ENCODE peak calls at places on chromosomes 3 and 15, in nine cellular contexts. One of them, this sample, is unnamed.

GRCh38 chr15:99306694-99307338 is 55.5 kb downstream of the LRRC28 start:
- DNase-seq in left lung: no peak
- DNase-seq in right lobe of liver: peak
- DNase-seq in substantia nigra: no peak
- DNase-seq in aorta: no peak
- DNase-seq in trophoblast cell: no peak
- DNase-seq in CD8-positive, alpha-beta memory T cell: no peak
- DNase-seq in A549: no peak
- DNase-seq in CD4-positive, alpha-beta memory T cell: no peak
- DNase-seq in this sample: no peak

GRCh38 chr3:175885196-175885766 is 1026.1 kb downstream of the NAALADL2 start:
- DNase-seq in left lung: no peak
- DNase-seq in right lobe of liver: no peak
- DNase-seq in substantia nigra: no peak
- DNase-seq in aorta: no peak
- DNase-seq in trophoblast cell: no peak
- DNase-seq in CD8-positive, alpha-beta memory T cell: no peak
- DNase-seq in A549: no peak
- DNase-seq in CD4-positive, alpha-beta memory T cell: no peak
- DNase-seq in this sample: no peak

GRCh38 chr3:128348805-128349531 is 117.7 kb downstream of the DNAJB8 start:
- DNase-seq in left lung: no peak
- DNase-seq in right lobe of liver: peak
- DNase-seq in substantia nigra: no peak
- DNase-seq in aorta: no peak
- DNase-seq in trophoblast cell: no peak
- DNase-seq in CD8-positive, alpha-beta memory T cell: no peak
- DNase-seq in A549: no peak
- DNase-seq in CD4-positive, alpha-beta memory T cell: no peak
- DNase-seq in this sample: no peak

GRCh38 chr15:48397841-48398240 is 66.6 kb downstream of the DUT start:
- DNase-seq in left lung: no peak
- DNase-seq in right lobe of liver: no peak
- DNase-seq in substantia nigra: peak
- DNase-seq in aorta: peak
- DNase-seq in trophoblast cell: no peak
- DNase-seq in CD8-positive, alpha-beta memory T cell: no peak
- DNase-seq in A549: no peak
- DNase-seq in CD4-positive, alpha-beta memory T cell: no peak
- DNase-seq in this sample: no peak

GRCh38 chr3:171646357-171647133 is 163.7 kb downstream of the PLD1 start:
- DNase-seq in left lung: no peak
- DNase-seq in right lobe of liver: no peak
- DNase-seq in substantia nigra: no peak
- DNase-seq in aorta: no peak
- DNase-seq in trophoblast cell: peak
- DNase-seq in CD8-positive, alpha-beta memory T cell: no peak
- DNase-seq in A549: peak
- DNase-seq in CD4-positive, alpha-beta memory T cell: peak
- DNase-seq in this sample: no peak

GRCh38 chr15:48283361-48284157 is 47.7 kb upstream of the DUT start:
- DNase-seq in left lung: no peak
- DNase-seq in right lobe of liver: no peak
- DNase-seq in substantia nigra: no peak
- DNase-seq in aorta: no peak
- DNase-seq in trophoblast cell: no peak
- DNase-seq in CD8-positive, alpha-beta memory T cell: no peak
- DNase-seq in A549: no peak
- DNase-seq in CD4-positive, alpha-beta memory T cell: no peak
- DNase-seq in this sample: no peak

GRCh38 chr3:179852117-179852886 is 184.4 kb downstream of the PEX5L start:
- DNase-seq in left lung: no peak
- DNase-seq in right lobe of liver: no peak
- DNase-seq in substantia nigra: no peak
- DNase-seq in aorta: no peak
- DNase-seq in trophoblast cell: no peak
- DNase-seq in CD8-positive, alpha-beta memory T cell: no peak
- DNase-seq in A549: no peak
- DNase-seq in CD4-positive, alpha-beta memory T cell: no peak
- DNase-seq in this sample: no peak

GRCh38 chr3:150412599-150413069 is 4.5 kb downstream of the TSC22D2 start:
- DNase-seq in left lung: no peak
- DNase-seq in right lobe of liver: no peak
- DNase-seq in substantia nigra: no peak
- DNase-seq in aorta: no peak
- DNase-seq in trophoblast cell: no peak
- DNase-seq in CD8-positive, alpha-beta memory T cell: no peak
- DNase-seq in A549: no peak
- DNase-seq in CD4-positive, alpha-beta memory T cell: no peak
- DNase-seq in this sample: peak

GRCh38 chr15:80818996-80819395 is 39.8 kb downstream of the CEMIP start:
- DNase-seq in left lung: no peak
- DNase-seq in right lobe of liver: no peak
- DNase-seq in substantia nigra: no peak
- DNase-seq in aorta: no peak
- DNase-seq in trophoblast cell: no peak
- DNase-seq in CD8-positive, alpha-beta memory T cell: no peak
- DNase-seq in A549: no peak
- DNase-seq in CD4-positive, alpha-beta memory T cell: no peak
- DNase-seq in this sample: no peak

GRCh38 chr3:74643636-74644035 is 29.2 kb upstream of the CNTN3 start:
- DNase-seq in left lung: no peak
- DNase-seq in right lobe of liver: no peak
- DNase-seq in substantia nigra: no peak
- DNase-seq in aorta: no peak
- DNase-seq in trophoblast cell: no peak
- DNase-seq in CD8-positive, alpha-beta memory T cell: no peak
- DNase-seq in A549: no peak
- DNase-seq in CD4-positive, alpha-beta memory T cell: no peak
- DNase-seq in this sample: no peak

GRCh38 chr3:125117631-125118191 is 61.9 kb upstream of the HEG1 start:
- DNase-seq in left lung: no peak
- DNase-seq in right lobe of liver: no peak
- DNase-seq in substantia nigra: no peak
- DNase-seq in aorta: no peak
- DNase-seq in trophoblast cell: no peak
- DNase-seq in CD8-positive, alpha-beta memory T cell: no peak
- DNase-seq in A549: no peak
- DNase-seq in CD4-positive, alpha-beta memory T cell: no peak
- DNase-seq in this sample: no peak

GRCh38 chr15:44882499-44882968 is 74.0 kb upstream of the TERB2 start:
- DNase-seq in left lung: no peak
- DNase-seq in right lobe of liver: no peak
- DNase-seq in substantia nigra: no peak
- DNase-seq in aorta: no peak
- DNase-seq in trophoblast cell: no peak
- DNase-seq in CD8-positive, alpha-beta memory T cell: no peak
- DNase-seq in A549: no peak
- DNase-seq in CD4-positive, alpha-beta memory T cell: no peak
- DNase-seq in this sample: peak

GRCh38 chr3:98763076-98763475 is at the start of gene ST3GAL6:
- DNase-seq in left lung: peak
- DNase-seq in right lobe of liver: peak
- DNase-seq in substantia nigra: no peak
- DNase-seq in aorta: peak
- DNase-seq in trophoblast cell: no peak
- DNase-seq in CD8-positive, alpha-beta memory T cell: no peak
- DNase-seq in A549: no peak
- DNase-seq in CD4-positive, alpha-beta memory T cell: no peak
- DNase-seq in this sample: no peak

GRCh38 chr3:98763814-98764691 is 913 bp downstream of the ST3GAL6 start:
- DNase-seq in left lung: no peak
- DNase-seq in right lobe of liver: no peak
- DNase-seq in substantia nigra: no peak
- DNase-seq in aorta: no peak
- DNase-seq in trophoblast cell: no peak
- DNase-seq in CD8-positive, alpha-beta memory T cell: no peak
- DNase-seq in A549: no peak
- DNase-seq in CD4-positive, alpha-beta memory T cell: no peak
- DNase-seq in this sample: no peak

GRCh38 chr3:98761656-98762229 is 1.4 kb upstream of the ST3GAL6 start:
- DNase-seq in left lung: no peak
- DNase-seq in right lobe of liver: no peak
- DNase-seq in substantia nigra: no peak
- DNase-seq in aorta: no peak
- DNase-seq in trophoblast cell: no peak
- DNase-seq in CD8-positive, alpha-beta memory T cell: no peak
- DNase-seq in A549: no peak
- DNase-seq in CD4-positive, alpha-beta memory T cell: no peak
- DNase-seq in this sample: no peak

GRCh38 chr3:98755601-98756000 is 7.5 kb upstream of the ST3GAL6 start:
- DNase-seq in left lung: no peak
- DNase-seq in right lobe of liver: no peak
- DNase-seq in substantia nigra: no peak
- DNase-seq in aorta: no peak
- DNase-seq in trophoblast cell: no peak
- DNase-seq in CD8-positive, alpha-beta memory T cell: no peak
- DNase-seq in A549: no peak
- DNase-seq in CD4-positive, alpha-beta memory T cell: no peak
- DNase-seq in this sample: no peak

DNA sequence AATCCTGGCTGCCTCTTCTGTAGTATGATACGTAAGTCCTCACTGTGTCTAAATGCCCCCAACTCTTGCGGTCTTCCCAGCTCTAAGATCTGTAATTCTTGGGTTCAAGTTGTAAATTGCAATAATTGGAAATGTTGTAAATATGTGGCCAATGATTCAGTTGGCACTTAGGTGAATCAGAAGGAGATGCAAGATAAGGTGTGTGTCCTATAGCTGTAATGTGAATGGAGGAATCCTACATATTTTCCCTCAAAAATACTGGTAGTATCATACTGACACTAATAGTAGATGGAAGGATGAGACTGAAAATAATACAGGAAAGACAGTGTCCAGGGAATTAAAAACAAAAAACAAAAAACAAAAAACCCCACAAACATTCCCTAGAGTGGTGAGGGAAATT is 3.5 kb upstream of the ST3GAL6 start:
- DNase-seq in left lung: no peak
- DNase-seq in right lobe of liver: no peak
- DNase-seq in substantia nigra: no peak
- DNase-seq in aorta: no peak
- DNase-seq in trophoblast cell: no peak
- DNase-seq in CD8-positive, alpha-beta memory T cell: no peak
- DNase-seq in A549: no peak
- DNase-seq in CD4-positive, alpha-beta memory T cell: no peak
- DNase-seq in this sample: no peak
- H3K27ac ChIP-seq in left lung: no peak
- H3K27ac ChIP-seq in right lobe of liver: no peak
- H3K27ac ChIP-seq in substantia nigra: no peak
- H3K27ac ChIP-seq in aorta: no peak
- H3K27ac ChIP-seq in trophoblast cell: no peak
- H3K27ac ChIP-seq in CD8-positive, alpha-beta memory T cell: no peak
- H3K27ac ChIP-seq in A549: no peak
- H3K27ac ChIP-seq in CD4-positive, alpha-beta memory T cell: no peak
- H3K27ac ChIP-seq in this sample: no peak

GRCh38 chr3:50327943-50328691 is at the start of gene TUSC2:
- DNase-seq in left lung: peak
- DNase-seq in right lobe of liver: peak
- DNase-seq in substantia nigra: peak
- DNase-seq in aorta: peak
- DNase-seq in trophoblast cell: peak
- DNase-seq in CD8-positive, alpha-beta memory T cell: peak
- DNase-seq in A549: peak
- DNase-seq in CD4-positive, alpha-beta memory T cell: peak
- DNase-seq in this sample: peak

GRCh38 chr3:50325497-50326181 is 2.4 kb downstream of the TUSC2 start:
- DNase-seq in left lung: no peak
- DNase-seq in right lobe of liver: no peak
- DNase-seq in substantia nigra: no peak
- DNase-seq in aorta: peak
- DNase-seq in trophoblast cell: no peak
- DNase-seq in CD8-positive, alpha-beta memory T cell: no peak
- DNase-seq in A549: no peak
- DNase-seq in CD4-positive, alpha-beta memory T cell: no peak
- DNase-seq in this sample: no peak

GRCh38 chr3:50326182-50326541 is 1.9 kb downstream of the TUSC2 start:
- DNase-seq in left lung: no peak
- DNase-seq in right lobe of liver: no peak
- DNase-seq in substantia nigra: no peak
- DNase-seq in aorta: no peak
- DNase-seq in trophoblast cell: no peak
- DNase-seq in CD8-positive, alpha-beta memory T cell: no peak
- DNase-seq in A549: no peak
- DNase-seq in CD4-positive, alpha-beta memory T cell: no peak
- DNase-seq in this sample: no peak

GRCh38 chr3:50324351-50325144 is 2.0 kb upstream of the HYAL2 start:
- DNase-seq in left lung: no peak
- DNase-seq in right lobe of liver: peak
- DNase-seq in substantia nigra: peak
- DNase-seq in aorta: peak
- DNase-seq in trophoblast cell: peak
- DNase-seq in CD8-positive, alpha-beta memory T cell: peak
- DNase-seq in A549: peak
- DNase-seq in CD4-positive, alpha-beta memory T cell: peak
- DNase-seq in this sample: no peak

GRCh38 chr3:50327129-50327528 is 894 bp downstream of the TUSC2 start:
- DNase-seq in left lung: no peak
- DNase-seq in right lobe of liver: no peak
- DNase-seq in substantia nigra: no peak
- DNase-seq in aorta: peak
- DNase-seq in trophoblast cell: no peak
- DNase-seq in CD8-positive, alpha-beta memory T cell: no peak
- DNase-seq in A549: no peak
- DNase-seq in CD4-positive, alpha-beta memory T cell: no peak
- DNase-seq in this sample: no peak
- H3K27ac ChIP-seq in left lung: no peak
- H3K27ac ChIP-seq in right lobe of liver: no peak
- H3K27ac ChIP-seq in substantia nigra: no peak
- H3K27ac ChIP-seq in aorta: no peak
- H3K27ac ChIP-seq in trophoblast cell: no peak
- H3K27ac ChIP-seq in CD8-positive, alpha-beta memory T cell: peak
- H3K27ac ChIP-seq in A549: peak
- H3K27ac ChIP-seq in CD4-positive, alpha-beta memory T cell: peak
- H3K27ac ChIP-seq in this sample: no peak

GRCh38 chr15:90004671-90005070 is 3.5 kb downstream of the ZNF710 start:
- DNase-seq in left lung: peak
- DNase-seq in right lobe of liver: peak
- DNase-seq in substantia nigra: no peak
- DNase-seq in aorta: peak
- DNase-seq in trophoblast cell: peak
- DNase-seq in CD8-positive, alpha-beta memory T cell: no peak
- DNase-seq in A549: peak
- DNase-seq in CD4-positive, alpha-beta memory T cell: no peak
- DNase-seq in this sample: peak
- H3K27ac ChIP-seq in left lung: peak
- H3K27ac ChIP-seq in right lobe of liver: peak
- H3K27ac ChIP-seq in substantia nigra: peak
- H3K27ac ChIP-seq in aorta: no peak
- H3K27ac ChIP-seq in trophoblast cell: peak
- H3K27ac ChIP-seq in CD8-positive, alpha-beta memory T cell: no peak
- H3K27ac ChIP-seq in A549: peak
- H3K27ac ChIP-seq in CD4-positive, alpha-beta memory T cell: no peak
- H3K27ac ChIP-seq in this sample: peak

DNA sequence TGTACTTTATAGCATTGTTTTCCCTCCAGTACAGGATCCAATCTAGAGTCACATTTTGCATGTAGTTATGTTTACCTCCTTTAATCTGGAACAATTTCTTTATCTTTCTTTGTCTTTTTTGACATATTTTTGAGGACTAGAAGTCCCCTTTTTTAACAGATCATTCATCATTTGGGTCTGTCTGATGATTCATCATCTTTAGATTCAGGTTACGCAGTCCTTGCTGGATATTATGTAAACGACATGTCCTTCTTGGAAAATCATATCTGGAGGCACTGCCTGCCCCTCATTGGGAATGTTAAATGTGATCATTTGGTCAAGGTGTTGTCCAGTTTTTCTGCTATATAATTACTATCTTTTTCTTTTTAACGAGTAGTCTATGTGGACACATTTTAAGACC is 18.3 kb downstream of the TGM4 start:
- DNase-seq in left lung: no peak
- DNase-seq in right lobe of liver: no peak
- DNase-seq in substantia nigra: no peak
- DNase-seq in aorta: no peak
- DNase-seq in trophoblast cell: no peak
- DNase-seq in CD8-positive, alpha-beta memory T cell: no peak
- DNase-seq in A549: no peak
- DNase-seq in CD4-positive, alpha-beta memory T cell: no peak
- DNase-seq in this sample: no peak
- H3K27ac ChIP-seq in left lung: no peak
- H3K27ac ChIP-seq in right lobe of liver: no peak
- H3K27ac ChIP-seq in substantia nigra: no peak
- H3K27ac ChIP-seq in aorta: no peak
- H3K27ac ChIP-seq in trophoblast cell: no peak
- H3K27ac ChIP-seq in CD8-positive, alpha-beta memory T cell: no peak
- H3K27ac ChIP-seq in A549: peak
- H3K27ac ChIP-seq in CD4-positive, alpha-beta memory T cell: no peak
- H3K27ac ChIP-seq in this sample: peak

This sample was measured in epithelial cell of prostate.